ENCODE peak calls at places on chromosomes 7 and 10, in four cellular contexts. One of them, this sample, is unnamed.

GRCh38 chr7:6248581-6248980 is 23.8 kb downstream of the CYTH3 start:
- DNase-seq in uterus: no peak
- DNase-seq in stomach: no peak
- DNase-seq in right lobe of liver: no peak
- DNase-seq in this sample: no peak

GRCh38 chr10:58322072-58322834 is 12.6 kb upstream of the UBE2D1 start:
- DNase-seq in stomach: no peak
- DNase-seq in uterus: no peak
- DNase-seq in right lobe of liver: no peak
- DNase-seq in this sample: no peak

GRCh38 chr10:93991101-93991500 is 2.6 kb upstream of the PLCE1 start:
- DNase-seq in uterus: no peak
- DNase-seq in right lobe of liver: no peak
- DNase-seq in stomach: no peak
- DNase-seq in this sample: no peak

GRCh38 chr10:58672855-58673254 is 160.2 kb downstream of the BICC1 start:
- DNase-seq in right lobe of liver: no peak
- DNase-seq in uterus: no peak
- DNase-seq in stomach: no peak
- DNase-seq in this sample: no peak

GRCh38 chr7:43758029-43758860 is at the start of gene BLVRA:
- DNase-seq in stomach: peak; percentile 68
- DNase-seq in right lobe of liver: peak; percentile 79
- DNase-seq in uterus: peak; percentile 62
- DNase-seq in this sample: peak; percentile 80

GRCh38 chr7:16627236-16627635 is 18.3 kb downstream of the ANKMY2 start:
- DNase-seq in uterus: peak; percentile 23
- DNase-seq in right lobe of liver: no peak
- DNase-seq in stomach: no peak
- DNase-seq in this sample: no peak

GRCh38 chr7:128166603-128167315 is 74.3 kb upstream of the LEP start:
- DNase-seq in right lobe of liver: no peak
- DNase-seq in uterus: no peak
- DNase-seq in stomach: no peak
- DNase-seq in this sample: no peak

GRCh38 chr7:127862540-127862939 is 168.7 kb downstream of the LRRC4 start:
- DNase-seq in uterus: no peak
- DNase-seq in stomach: no peak
- DNase-seq in right lobe of liver: no peak
- DNase-seq in this sample: no peak

GRCh38 chr7:151396328-151396970 is 13.4 kb downstream of the WDR86 start:
- DNase-seq in stomach: no peak
- DNase-seq in right lobe of liver: peak; percentile 40
- DNase-seq in uterus: no peak
- DNase-seq in this sample: no peak

GRCh38 chr7:150945171-150945852 is 32.8 kb downstream of the KCNH2 start:
- DNase-seq in right lobe of liver: peak; percentile 42
- DNase-seq in uterus: no peak
- DNase-seq in stomach: peak; percentile 22
- DNase-seq in this sample: no peak

GRCh38 chr7:4744391-4745264 is 30.8 kb upstream of the AP5Z1 start:
- DNase-seq in uterus: peak; percentile 99
- DNase-seq in stomach: peak; percentile 97
- DNase-seq in right lobe of liver: peak; percentile 100
- DNase-seq in this sample: peak; percentile 100

GRCh38 chr10:130571674-130572073 is 435.5 kb downstream of the GLRX3 start:
- DNase-seq in right lobe of liver: no peak
- DNase-seq in stomach: no peak
- DNase-seq in uterus: no peak
- DNase-seq in this sample: peak; percentile 50

GRCh38 chr7:51732951-51733350 is 416.3 kb upstream of the COBL start:
- DNase-seq in uterus: no peak
- DNase-seq in stomach: no peak
- DNase-seq in right lobe of liver: no peak
- DNase-seq in this sample: no peak

GRCh38 chr7:114973147-114973546 is 51.3 kb downstream of the MDFIC start:
- DNase-seq in right lobe of liver: no peak
- DNase-seq in uterus: no peak
- DNase-seq in stomach: no peak
- DNase-seq in this sample: no peak

GRCh38 chr10:91804126-91804510 is 5.9 kb downstream of the TNKS2 start:
- DNase-seq in uterus: no peak
- DNase-seq in stomach: no peak
- DNase-seq in right lobe of liver: no peak
- DNase-seq in this sample: no peak

GRCh38 chr10:131726460-131726861 is 174.3 kb upstream of the PPP2R2D start:
- DNase-seq in stomach: peak; percentile 43
- DNase-seq in uterus: no peak
- DNase-seq in right lobe of liver: no peak
- DNase-seq in this sample: peak; percentile 43
- H3K4me3 ChIP-seq in stomach: peak overlapping the region; percentile 11
- H3K4me3 ChIP-seq in uterus: no peak overlapping the region
- H3K4me3 ChIP-seq in right lobe of liver: no peak overlapping the region
- H3K4me3 ChIP-seq in this sample: peak overlapping the region; percentile 50

DNA sequence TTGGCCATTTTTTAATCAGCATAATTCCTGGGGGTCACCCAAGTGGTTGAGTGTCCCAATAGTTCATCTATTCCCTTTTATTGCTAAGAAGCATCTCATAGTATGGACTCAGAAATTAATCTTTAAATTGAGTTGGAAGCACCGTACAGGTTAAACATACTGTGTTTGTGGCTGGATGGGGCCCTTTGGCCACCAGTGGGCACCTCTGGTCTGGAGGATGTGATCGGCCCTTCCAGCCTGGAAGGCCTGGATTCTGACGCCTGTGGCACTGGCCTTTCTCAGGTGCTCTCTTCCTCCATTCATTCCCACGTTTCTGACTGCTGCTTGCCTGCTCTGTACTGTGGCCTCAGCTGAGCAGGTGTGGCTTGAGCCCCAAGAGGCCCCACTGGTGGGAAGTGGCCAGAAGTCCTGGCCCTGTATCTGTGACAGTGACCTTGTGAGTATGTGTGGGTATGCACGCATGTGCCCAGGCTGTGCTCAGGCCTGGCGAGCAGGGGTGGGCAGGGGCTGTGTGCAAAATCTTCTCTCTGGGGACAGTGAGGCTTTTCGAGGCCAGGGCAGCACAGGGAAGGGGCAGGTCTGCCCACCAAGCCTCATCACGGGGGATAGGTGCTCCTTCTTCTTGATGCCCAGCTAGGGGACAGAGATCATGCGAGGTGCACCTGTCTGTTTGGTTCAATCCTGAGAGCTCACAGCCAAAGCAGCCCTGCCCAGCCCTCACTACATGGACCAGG is 30.1 kb downstream of the LDB3 start:
- DNase-seq in right lobe of liver: no peak
- DNase-seq in stomach: no peak
- DNase-seq in uterus: no peak
- DNase-seq in this sample: no peak
- TF ChIP-seq CTCF in right lobe of liver: no peak
- TF ChIP-seq CTCF in stomach: no peak
- TF ChIP-seq CTCF in uterus: no peak
- TF ChIP-seq CTCF in this sample: no peak

DNA sequence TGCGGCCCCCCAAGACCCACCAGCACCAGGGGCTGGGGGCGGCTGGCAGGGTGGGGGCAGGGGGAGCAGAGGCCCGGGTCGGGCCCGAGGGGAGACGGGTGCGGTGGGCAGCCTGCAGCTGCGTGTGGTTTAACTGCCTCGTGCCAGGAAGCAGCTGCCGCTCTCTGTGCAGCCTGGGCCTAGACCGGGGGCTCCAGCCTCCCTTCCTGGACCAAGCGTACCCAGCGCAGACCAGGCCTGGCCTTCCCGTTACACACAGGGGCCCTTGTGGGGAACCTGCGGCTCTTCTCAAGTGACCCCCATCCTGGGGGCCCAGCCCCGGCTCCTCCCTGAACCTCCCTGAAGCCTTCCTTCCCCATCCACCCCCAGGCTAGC is 6.6 kb upstream of the INTS1 start:
- DNase-seq in uterus: no peak
- DNase-seq in stomach: no peak
- DNase-seq in right lobe of liver: no peak
- DNase-seq in this sample: no peak
- H3K27ac ChIP-seq in uterus: no peak overlapping the region
- H3K27ac ChIP-seq in stomach: no peak overlapping the region
- H3K27ac ChIP-seq in right lobe of liver: no peak overlapping the region
- H3K27ac ChIP-seq in this sample: no peak overlapping the region

DNA sequence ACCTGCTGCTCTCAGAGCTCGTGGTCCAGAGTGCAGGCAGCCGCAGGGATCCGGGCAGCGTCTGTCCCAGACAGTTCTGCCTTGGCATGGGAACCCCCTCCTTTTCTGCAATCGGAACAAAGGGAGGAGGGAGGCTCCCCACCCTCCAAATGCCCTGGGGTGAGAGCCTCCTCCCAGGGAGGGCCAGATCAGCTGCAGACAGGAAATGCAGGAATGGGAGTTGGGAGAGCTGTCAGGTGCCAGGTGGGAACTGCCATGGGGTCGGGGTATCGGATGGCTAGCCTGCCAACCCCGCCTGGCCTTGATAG is at the start of gene CALML5:
- DNase-seq in stomach: no peak
- DNase-seq in uterus: no peak
- DNase-seq in right lobe of liver: no peak
- DNase-seq in this sample: no peak
- H3K4me3 ChIP-seq in stomach: no peak within 1 kb of the TSS
- H3K4me3 ChIP-seq in uterus: no peak within 1 kb of the TSS
- H3K4me3 ChIP-seq in right lobe of liver: no peak within 1 kb of the TSS
- H3K4me3 ChIP-seq in this sample: no peak within 1 kb of the TSS

DNA sequence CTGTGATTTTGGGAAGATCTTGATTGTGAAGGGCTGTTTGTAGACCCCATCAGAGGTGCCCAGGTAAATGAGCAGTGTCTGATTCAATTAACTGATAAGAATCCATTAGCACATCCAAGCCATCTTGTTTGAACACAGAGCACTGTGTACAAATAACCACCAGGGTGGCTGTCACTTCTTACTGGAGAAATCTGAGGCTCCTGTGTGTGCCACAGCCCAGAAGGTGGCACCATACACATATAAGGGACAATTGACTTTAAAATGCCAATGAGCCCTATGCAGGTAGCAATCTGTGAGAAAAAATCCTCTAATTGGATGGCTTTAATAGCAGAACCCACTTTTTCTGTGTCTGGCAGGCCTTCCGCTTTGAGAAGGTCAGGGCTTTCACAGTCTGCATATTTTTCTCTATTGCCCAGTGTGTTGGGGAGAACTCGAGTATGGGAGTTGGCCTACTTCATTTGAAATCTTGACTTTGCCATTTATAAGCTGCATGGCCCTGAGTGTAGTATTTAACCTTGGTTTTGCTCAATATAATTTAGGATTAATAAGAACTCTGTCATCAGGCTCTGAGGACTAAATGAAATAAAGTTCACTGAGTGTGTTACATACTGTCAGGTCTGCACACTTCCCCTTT is 517.4 kb downstream of the CCSER2 start:
- DNase-seq in right lobe of liver: no peak
- DNase-seq in stomach: no peak
- DNase-seq in uterus: no peak
- DNase-seq in this sample: no peak
- TF ChIP-seq CTCF in right lobe of liver: peak; percentile 71
- TF ChIP-seq CTCF in stomach: no peak
- TF ChIP-seq CTCF in uterus: no peak
- TF ChIP-seq CTCF in this sample: no peak

DNA sequence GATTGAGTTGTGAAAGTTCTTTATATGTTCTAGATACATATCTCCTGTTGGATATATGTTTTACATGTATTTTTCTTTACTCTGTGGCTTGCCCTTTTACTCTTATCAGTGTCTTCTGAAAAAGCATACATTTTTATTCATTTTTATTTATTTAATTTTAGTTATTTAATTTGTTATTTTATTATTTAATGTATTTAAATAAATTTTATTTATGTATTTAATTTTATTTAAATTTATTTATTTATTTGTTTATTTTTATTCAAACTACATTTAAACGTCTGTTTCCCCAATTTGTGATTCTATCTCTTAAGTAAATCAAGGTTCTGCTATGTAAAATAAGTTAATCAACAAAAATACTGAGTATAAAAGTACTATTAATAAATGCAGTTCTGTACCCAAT is 279.1 kb upstream of the AKR1E2 start:
- DNase-seq in right lobe of liver: no peak
- DNase-seq in uterus: no peak
- DNase-seq in stomach: no peak
- DNase-seq in this sample: no peak
- H3K27ac ChIP-seq in right lobe of liver: no peak overlapping the region
- H3K27ac ChIP-seq in uterus: no peak overlapping the region
- H3K27ac ChIP-seq in stomach: no peak overlapping the region
- H3K27ac ChIP-seq in this sample: no peak overlapping the region

GRCh38 chr10:32005050-32005449 is 51.2 kb downstream of the KIF5B start:
- DNase-seq in uterus: no peak
- DNase-seq in right lobe of liver: no peak
- DNase-seq in stomach: peak; percentile 47
- DNase-seq in this sample: no peak

GRCh38 chr10:32000937-32001336 is 55.3 kb downstream of the KIF5B start:
- DNase-seq in stomach: no peak
- DNase-seq in right lobe of liver: no peak
- DNase-seq in uterus: no peak
- DNase-seq in this sample: no peak

GRCh38 chr10:32007026-32007425 is 49.2 kb downstream of the KIF5B start:
- DNase-seq in uterus: no peak
- DNase-seq in right lobe of liver: no peak
- DNase-seq in stomach: no peak
- DNase-seq in this sample: no peak

GRCh38 chr10:31999836-32000235 is 56.4 kb downstream of the KIF5B start:
- DNase-seq in right lobe of liver: no peak
- DNase-seq in uterus: no peak
- DNase-seq in stomach: no peak
- DNase-seq in this sample: no peak

DNA sequence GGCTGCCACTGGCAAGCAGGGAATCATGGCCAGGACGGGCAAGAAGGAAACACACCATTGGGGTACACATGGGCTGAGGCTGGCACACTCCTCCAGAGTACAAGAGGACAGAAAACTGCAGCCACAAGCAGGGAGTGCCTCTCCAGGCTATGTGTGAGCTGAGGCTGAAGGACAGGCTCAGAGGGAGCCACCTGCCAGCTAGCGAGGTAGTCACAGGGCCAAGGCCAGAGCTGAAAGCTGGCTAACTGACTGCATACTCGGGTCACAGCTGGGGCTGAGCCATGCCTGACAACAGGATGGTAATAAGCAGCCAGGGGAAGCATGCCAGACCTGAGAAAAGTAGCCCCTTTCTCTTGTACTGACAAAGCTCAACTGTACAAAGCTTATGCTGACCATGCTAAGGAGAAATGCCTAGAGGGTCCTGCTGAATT is 52.0 kb downstream of the KIF5B start:
- DNase-seq in right lobe of liver: peak; percentile 75
- DNase-seq in uterus: no peak
- DNase-seq in stomach: peak; percentile 35
- DNase-seq in this sample: no peak
- H3K4me3 ChIP-seq in right lobe of liver: no peak overlapping the region
- H3K4me3 ChIP-seq in uterus: no peak overlapping the region
- H3K4me3 ChIP-seq in stomach: no peak overlapping the region
- H3K4me3 ChIP-seq in this sample: no peak overlapping the region

DNA sequence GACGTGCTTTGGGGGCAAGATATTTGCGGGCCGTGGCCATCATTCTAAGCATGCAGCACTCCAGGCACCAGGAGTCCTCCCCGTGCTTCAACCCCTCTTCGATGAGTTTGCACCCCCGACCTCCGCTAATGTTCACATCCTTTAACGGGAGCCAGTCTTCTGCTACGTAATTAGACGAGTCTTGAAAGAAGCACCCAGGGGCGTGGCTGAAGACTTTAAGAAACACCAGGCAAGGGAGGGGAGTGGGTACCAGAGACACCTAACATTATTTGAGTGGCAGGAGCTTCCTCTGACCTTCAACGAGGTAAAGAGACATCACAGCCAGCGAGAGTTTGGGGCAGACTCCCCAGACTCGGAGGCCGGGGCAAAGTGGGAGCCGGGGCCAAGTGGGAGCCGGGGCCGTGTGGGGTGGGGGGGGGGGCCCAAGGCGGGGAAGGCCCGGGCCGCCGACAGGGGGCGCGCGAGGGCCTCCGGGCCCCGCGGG is 31.1 kb upstream of the TOMM7 start:
- DNase-seq in stomach: peak; percentile 26
- DNase-seq in uterus: peak; percentile 63
- DNase-seq in right lobe of liver: no peak
- DNase-seq in this sample: no peak
- TF ChIP-seq CTCF in stomach: peak; percentile 97
- TF ChIP-seq CTCF in uterus: peak; percentile 97
- TF ChIP-seq CTCF in right lobe of liver: no peak
- TF ChIP-seq CTCF in this sample: peak; percentile 96